ENCODE peak calls at places on chromosome 15, in ten cellular contexts. Z is heart right ventricle; Q is NCI-H1092 treated with DMSO at 0.1 percent for 48 hours; L is nephron progenitor cell; B is pulmonary artery endothelial cell; E is pancreas; A is brain microvascular endothelial cell; C is activated CD8-positive, alpha-beta T cell treated with anti-CD3 and anti-CD28 coated beads for 36 hours; O is NCI-H1417; M is activated CD8-positive, alpha-beta memory T cell treated with anti-CD3 and anti-CD28 coated beads, Interleukin-2, amount 50 U/mL, for 48 hours. G is an unnamed sample.

GRCh38 chr15:98120561-98120960 is 160.1 kb downstream of the ARRDC4 start:
- DNase-seq in Z (no peak), Q (no peak), L (no peak), B (no peak), E (no peak), A (no peak), C (no peak), O (no peak), M (no peak), G (no peak)

GRCh38 chr15:88797648-88798339 is 5.4 kb upstream of the ACAN start:
- DNase-seq in Z (no peak), Q (no peak), L (no peak), B (no peak), E (no peak), A (no peak), C (no peak), O (no peak), M (no peak), G (no peak)

GRCh38 chr15:78129098-78130011 is 1.9 kb downstream of the CIB2 start:
- DNase-seq in Z (no peak), Q (peak), L (peak), B (no peak), E (no peak), A (no peak), C (no peak), O (no peak), M (no peak), G (no peak)

GRCh38 chr15:55823191-55823670 is 80.3 kb upstream of the PRTG start:
- DNase-seq in Z (peak), Q (no peak), L (no peak), B (no peak), E (no peak), A (peak), C (no peak), O (no peak), M (no peak), G (no peak)

GRCh38 chr15:70047386-70048195 is 50.1 kb downstream of the TLE3 start:
- DNase-seq in Z (no peak), Q (no peak), L (no peak), B (no peak), E (no peak), A (no peak), C (no peak), O (no peak), M (no peak), G (no peak)

GRCh38 chr15:45200001-45200798 is 12.4 kb upstream of the SHF start:
- DNase-seq in Z (peak), Q (peak), L (peak), B (peak), E (peak), A (peak), C (peak), O (peak), M (peak), G (peak)

GRCh38 chr15:77186518-77187095 is 115.7 kb upstream of the TSPAN3 start:
- DNase-seq in Z (no peak), Q (no peak), L (no peak), B (no peak), E (no peak), A (no peak), C (peak), O (no peak), M (no peak), G (peak)

GRCh38 chr15:68097029-68097428 is 42.9 kb downstream of the PIAS1 start:
- DNase-seq in Z (no peak), Q (no peak), L (no peak), B (no peak), E (no peak), A (no peak), C (no peak), O (no peak), M (no peak), G (no peak)

GRCh38 chr15:68427366-68427765 is 4.6 kb downstream of the ITGA11 start:
- DNase-seq in Z (no peak), Q (no peak), L (no peak), B (no peak), E (no peak), A (no peak), C (no peak), O (no peak), M (no peak), G (no peak)

GRCh38 chr15:73650387-73651126 is 17.4 kb upstream of the NPTN start:
- DNase-seq in Z (no peak), Q (no peak), L (no peak), B (peak), E (no peak), A (no peak), C (peak), O (no peak), M (no peak), G (no peak)

GRCh38 chr15:63041982-63042878 is at the start of gene TPM1:
- DNase-seq in Z (peak), Q (no peak), L (peak), B (peak), E (peak), A (peak), C (peak), O (no peak), M (peak), G (peak)

GRCh38 chr15:91521996-91522395 is 331.5 kb upstream of the SLCO3A1 start:
- DNase-seq in Z (no peak), Q (no peak), L (no peak), B (no peak), E (no peak), A (no peak), C (no peak), O (no peak), M (no peak), G (no peak)

GRCh38 chr15:40420071-40420713 is 14.6 kb downstream of the IVD start:
- DNase-seq in Z (peak), Q (no peak), L (no peak), B (no peak), E (peak), A (no peak), C (no peak), O (no peak), M (no peak), G (no peak)

GRCh38 chr15:59976480-59976879 is 27.6 kb upstream of the FOXB1 start:
- DNase-seq in Z (no peak), Q (no peak), L (no peak), B (no peak), E (no peak), A (no peak), C (peak), O (no peak), M (peak), G (no peak)

GRCh38 chr15:76730262-76730661 is 174.9 kb downstream of the SCAPER start:
- DNase-seq in Z (no peak), Q (no peak), L (no peak), B (no peak), E (no peak), A (no peak), C (no peak), O (no peak), M (no peak), G (no peak)

GRCh38 chr15:77021803-77022381 is 27.0 kb downstream of the PSTPIP1 start:
- DNase-seq in Z (no peak), Q (no peak), L (no peak), B (no peak), E (no peak), A (peak), C (peak), O (no peak), M (peak), G (no peak)

GRCh38 chr15:72983812-72984211 is 68.5 kb upstream of the NEO1 start:
- DNase-seq in Z (no peak), Q (no peak), L (no peak), B (no peak), E (no peak), A (no peak), C (no peak), O (no peak), M (no peak), G (no peak)

GRCh38 chr15:87849181-87849580 is 407.4 kb downstream of the NTRK3 start:
- DNase-seq in Z (no peak), Q (no peak), L (no peak), B (no peak), E (no peak), A (no peak), C (no peak), O (no peak), M (no peak), G (no peak)

GRCh38 chr15:90105521-90105920 is 3.3 kb upstream of the IDH2 start:
- DNase-seq in Z (no peak), Q (no peak), L (no peak), B (no peak), E (no peak), A (no peak), C (no peak), O (no peak), M (no peak), G (no peak)

GRCh38 chr15:39495871-39496459 is 84.9 kb upstream of the THBS1 start:
- DNase-seq in Z (no peak), Q (no peak), L (no peak), B (no peak), E (no peak), A (no peak), C (no peak), O (no peak), M (no peak), G (no peak)

GRCh38 chr15:37016287-37016686 is 84.1 kb downstream of the MEIS2 start:
- DNase-seq in Z (peak), Q (no peak), L (no peak), B (no peak), E (no peak), A (peak), C (no peak), O (no peak), M (no peak), G (no peak)

GRCh38 chr15:79179108-79179561 is 88.6 kb upstream of the RASGRF1 start:
- DNase-seq in Z (no peak), Q (no peak), L (no peak), B (no peak), E (no peak), A (peak), C (no peak), O (no peak), M (no peak), G (no peak)